ENCODE peak calls at places on chromosomes 13 and 19, in four cellular contexts. One of them, this sample, is unnamed.

GRCh38 chr19:49057636-49058234 is at the start of gene CGB7:
- DNase-seq in heart right ventricle: peak; percentile 76
- DNase-seq in uterus: peak; percentile 73
- DNase-seq in astrocyte of the cerebellum: no peak
- DNase-seq in this sample: no peak

GRCh38 chr13:112774829-112775565 is 85.2 kb downstream of the ATP11A start:
- DNase-seq in heart right ventricle: no peak
- DNase-seq in uterus: no peak
- DNase-seq in astrocyte of the cerebellum: no peak
- DNase-seq in this sample: no peak

GRCh38 chr13:75691183-75691582 is 55.1 kb downstream of the LMO7 start:
- DNase-seq in heart right ventricle: no peak
- DNase-seq in uterus: no peak
- DNase-seq in astrocyte of the cerebellum: no peak
- DNase-seq in this sample: no peak

GRCh38 chr19:28208745-28209144 is 1004.2 kb downstream of the UQCRFS1 start:
- DNase-seq in heart right ventricle: no peak
- DNase-seq in uterus: no peak
- DNase-seq in astrocyte of the cerebellum: no peak
- DNase-seq in this sample: no peak

GRCh38 chr13:29162638-29163037 is 342.5 kb downstream of the MTUS2 start:
- DNase-seq in heart right ventricle: no peak
- DNase-seq in uterus: no peak
- DNase-seq in astrocyte of the cerebellum: no peak
- DNase-seq in this sample: peak; percentile 38

GRCh38 chr13:110264685-110265275 is 42.2 kb downstream of the COL4A1 start:
- DNase-seq in heart right ventricle: no peak
- DNase-seq in uterus: peak; percentile 11
- DNase-seq in astrocyte of the cerebellum: no peak
- DNase-seq in this sample: no peak

GRCh38 chr13:24112791-24113190 is 47.7 kb upstream of the SPATA13 start:
- DNase-seq in heart right ventricle: no peak
- DNase-seq in uterus: no peak
- DNase-seq in astrocyte of the cerebellum: peak; percentile 20
- DNase-seq in this sample: no peak

GRCh38 chr19:6092329-6093286 is 17.7 kb downstream of the RFX2 start:
- DNase-seq in heart right ventricle: peak; percentile 78
- DNase-seq in uterus: peak; percentile 74
- DNase-seq in astrocyte of the cerebellum: no peak
- DNase-seq in this sample: no peak

GRCh38 chr19:45729774-45730388 is 815 bp downstream of the FBXO46 start:
- DNase-seq in heart right ventricle: no peak
- DNase-seq in uterus: no peak
- DNase-seq in astrocyte of the cerebellum: no peak
- DNase-seq in this sample: no peak

GRCh38 chr13:101449971-101450748 is 2.3 kb upstream of the ITGBL1 start:
- DNase-seq in heart right ventricle: no peak
- DNase-seq in uterus: no peak
- DNase-seq in astrocyte of the cerebellum: peak; percentile 70
- DNase-seq in this sample: peak; percentile 52

GRCh38 chr19:48660854-48661731 is 11.7 kb downstream of the NTN5 start:
- DNase-seq in heart right ventricle: peak; percentile 94
- DNase-seq in uterus: peak; percentile 87
- DNase-seq in astrocyte of the cerebellum: peak; percentile 69
- DNase-seq in this sample: no peak

GRCh38 chr13:45224181-45224580 is 23.3 kb upstream of the KCTD4 start:
- DNase-seq in heart right ventricle: no peak
- DNase-seq in uterus: no peak
- DNase-seq in astrocyte of the cerebellum: no peak
- DNase-seq in this sample: no peak

GRCh38 chr13:72437458-72437857 is 290.0 kb downstream of the MZT1 start:
- DNase-seq in heart right ventricle: no peak
- DNase-seq in uterus: no peak
- DNase-seq in astrocyte of the cerebellum: peak; percentile 5
- DNase-seq in this sample: peak; percentile 59

GRCh38 chr19:16330368-16330801 is 5.8 kb downstream of the KLF2 start:
- DNase-seq in heart right ventricle: peak; percentile 73
- DNase-seq in uterus: peak; percentile 75
- DNase-seq in astrocyte of the cerebellum: no peak
- DNase-seq in this sample: no peak

GRCh38 chr13:97011446-97012131 is 17.3 kb upstream of the OXGR1 start:
- DNase-seq in heart right ventricle: no peak
- DNase-seq in uterus: no peak
- DNase-seq in astrocyte of the cerebellum: no peak
- DNase-seq in this sample: no peak

GRCh38 chr19:49691243-49692101 is 556 bp downstream of the CPT1C start:
- DNase-seq in heart right ventricle: no peak
- DNase-seq in uterus: peak; percentile 64
- DNase-seq in astrocyte of the cerebellum: peak; percentile 36
- DNase-seq in this sample: no peak

GRCh38 chr19:45781282-45782161 is 768 bp downstream of the DMPK start:
- DNase-seq in heart right ventricle: no peak
- DNase-seq in uterus: peak; percentile 43
- DNase-seq in astrocyte of the cerebellum: no peak
- DNase-seq in this sample: no peak

GRCh38 chr13:32783067-32783466 is 196.8 kb downstream of the PDS5B start:
- DNase-seq in heart right ventricle: no peak
- DNase-seq in uterus: no peak
- DNase-seq in astrocyte of the cerebellum: no peak
- DNase-seq in this sample: no peak

GRCh38 chr13:105048685-105049084 is 1486.8 kb downstream of the EFNB2 start:
- DNase-seq in heart right ventricle: no peak
- DNase-seq in uterus: no peak
- DNase-seq in astrocyte of the cerebellum: no peak
- DNase-seq in this sample: no peak

GRCh38 chr13:22506286-22506685 is 674.5 kb upstream of the SGCG start:
- DNase-seq in heart right ventricle: no peak
- DNase-seq in uterus: no peak
- DNase-seq in astrocyte of the cerebellum: no peak
- DNase-seq in this sample: no peak

GRCh38 chr13:48487968-48488367 is 44.9 kb downstream of the RCBTB2 start:
- DNase-seq in heart right ventricle: no peak
- DNase-seq in uterus: no peak
- DNase-seq in astrocyte of the cerebellum: no peak
- DNase-seq in this sample: no peak

GRCh38 chr19:7515471-7516226 is at the start of gene ZNF358:
- DNase-seq in heart right ventricle: peak; percentile 70
- DNase-seq in uterus: peak; percentile 61
- DNase-seq in astrocyte of the cerebellum: no peak
- DNase-seq in this sample: no peak

GRCh38 chr13:98273067-98273823 is 96.2 kb upstream of the RNF113B start:
- DNase-seq in heart right ventricle: no peak
- DNase-seq in uterus: no peak
- DNase-seq in astrocyte of the cerebellum: no peak
- DNase-seq in this sample: no peak
- H3K4me3 ChIP-seq in heart right ventricle: no peak overlapping the region
- H3K4me3 ChIP-seq in uterus: no peak overlapping the region
- H3K4me3 ChIP-seq in astrocyte of the cerebellum: no peak overlapping the region
- H3K4me3 ChIP-seq in this sample: no peak overlapping the region

DNA sequence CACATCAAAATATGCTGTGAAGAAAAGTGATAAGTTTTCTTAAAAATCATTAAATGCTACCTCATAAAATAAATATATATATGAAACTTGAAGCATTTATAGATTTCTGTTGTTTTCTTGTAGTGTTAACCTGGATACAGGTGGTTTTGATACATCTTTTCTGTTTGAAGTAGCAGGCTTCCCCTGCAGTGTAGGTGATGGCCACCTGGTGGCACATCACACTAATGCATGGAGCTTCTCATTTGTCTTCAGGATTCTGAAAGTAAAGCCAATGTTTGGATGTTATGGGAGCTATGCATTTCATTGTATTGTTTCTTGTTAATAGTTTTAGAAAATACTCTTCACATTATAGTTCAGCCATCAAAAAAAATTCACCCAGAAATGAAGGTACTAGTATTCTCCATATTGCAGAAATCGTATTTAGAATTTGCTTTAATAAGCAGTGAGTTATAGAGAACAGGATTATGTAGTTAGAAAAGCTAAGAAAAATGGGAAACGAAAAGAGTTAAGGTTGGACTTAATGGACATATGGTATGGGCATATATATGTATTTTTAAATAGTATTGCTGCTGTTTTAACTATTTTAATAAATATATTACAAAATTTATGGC is 18.7 kb downstream of the GPR180 start:
- DNase-seq in heart right ventricle: no peak
- DNase-seq in uterus: no peak
- DNase-seq in astrocyte of the cerebellum: no peak
- DNase-seq in this sample: no peak
- TF ChIP-seq CTCF in heart right ventricle: no peak
- TF ChIP-seq CTCF in uterus: no peak
- TF ChIP-seq CTCF in astrocyte of the cerebellum: peak; percentile 86
- TF ChIP-seq CTCF in this sample: peak; percentile 61

GRCh38 chr13:50894042-50894441 is 15.5 kb upstream of the RNASEH2B start:
- DNase-seq in heart right ventricle: no peak
- DNase-seq in uterus: no peak
- DNase-seq in astrocyte of the cerebellum: no peak
- DNase-seq in this sample: no peak

GRCh38 chr13:50894504-50894903 is 15.1 kb upstream of the RNASEH2B start:
- DNase-seq in heart right ventricle: no peak
- DNase-seq in uterus: no peak
- DNase-seq in astrocyte of the cerebellum: no peak
- DNase-seq in this sample: no peak

GRCh38 chr13:50891206-50891605 is 18.4 kb upstream of the RNASEH2B start:
- DNase-seq in heart right ventricle: no peak
- DNase-seq in uterus: no peak
- DNase-seq in astrocyte of the cerebellum: no peak
- DNase-seq in this sample: no peak

GRCh38 chr13:50892162-50892944 is 17.2 kb upstream of the RNASEH2B start:
- DNase-seq in heart right ventricle: no peak
- DNase-seq in uterus: no peak
- DNase-seq in astrocyte of the cerebellum: no peak
- DNase-seq in this sample: no peak

DNA sequence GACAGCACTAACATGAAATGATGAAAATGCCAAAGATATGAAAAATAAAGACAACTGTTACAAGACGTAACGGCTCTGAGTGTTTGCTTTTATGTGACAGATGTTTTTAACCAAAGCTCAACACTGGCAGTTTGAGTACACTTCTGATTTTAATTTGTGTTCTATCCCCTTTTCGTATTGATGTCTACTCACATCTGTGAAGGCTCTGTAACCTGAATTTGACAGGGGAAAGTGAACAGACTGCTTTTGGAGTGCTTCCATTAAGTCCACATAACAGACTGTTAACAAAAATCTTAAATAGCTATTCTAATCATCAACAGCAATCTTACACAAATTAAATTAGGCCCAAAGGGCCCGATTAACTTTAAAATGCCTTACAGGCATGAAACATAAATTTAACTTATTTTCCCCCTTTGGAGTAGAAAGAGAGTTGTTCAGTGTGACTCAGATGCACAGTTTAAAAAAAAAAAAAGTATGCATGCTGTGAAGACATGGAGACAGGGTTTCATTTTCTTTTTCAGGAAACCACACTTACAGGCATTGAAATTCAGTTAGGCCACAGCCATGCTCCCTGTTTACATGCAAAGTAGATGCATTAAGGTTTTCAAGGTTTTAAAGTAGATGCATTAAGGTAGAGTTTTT is 16.3 kb upstream of the RNASEH2B start:
- DNase-seq in heart right ventricle: no peak
- DNase-seq in uterus: no peak
- DNase-seq in astrocyte of the cerebellum: peak; percentile 45
- DNase-seq in this sample: no peak
- H3K4me3 ChIP-seq in heart right ventricle: no peak overlapping the region
- H3K4me3 ChIP-seq in uterus: no peak overlapping the region
- H3K4me3 ChIP-seq in astrocyte of the cerebellum: no peak overlapping the region
- H3K4me3 ChIP-seq in this sample: no peak overlapping the region

GRCh38 chr19:58544591-58545285 is 874 bp downstream of the TRIM28 start:
- DNase-seq in heart right ventricle: no peak
- DNase-seq in uterus: peak; percentile 36
- DNase-seq in astrocyte of the cerebellum: no peak
- DNase-seq in this sample: no peak
- TF ChIP-seq CTCF in heart right ventricle: no peak
- TF ChIP-seq CTCF in uterus: no peak
- TF ChIP-seq CTCF in astrocyte of the cerebellum: no peak
- TF ChIP-seq CTCF in this sample: no peak

DNA sequence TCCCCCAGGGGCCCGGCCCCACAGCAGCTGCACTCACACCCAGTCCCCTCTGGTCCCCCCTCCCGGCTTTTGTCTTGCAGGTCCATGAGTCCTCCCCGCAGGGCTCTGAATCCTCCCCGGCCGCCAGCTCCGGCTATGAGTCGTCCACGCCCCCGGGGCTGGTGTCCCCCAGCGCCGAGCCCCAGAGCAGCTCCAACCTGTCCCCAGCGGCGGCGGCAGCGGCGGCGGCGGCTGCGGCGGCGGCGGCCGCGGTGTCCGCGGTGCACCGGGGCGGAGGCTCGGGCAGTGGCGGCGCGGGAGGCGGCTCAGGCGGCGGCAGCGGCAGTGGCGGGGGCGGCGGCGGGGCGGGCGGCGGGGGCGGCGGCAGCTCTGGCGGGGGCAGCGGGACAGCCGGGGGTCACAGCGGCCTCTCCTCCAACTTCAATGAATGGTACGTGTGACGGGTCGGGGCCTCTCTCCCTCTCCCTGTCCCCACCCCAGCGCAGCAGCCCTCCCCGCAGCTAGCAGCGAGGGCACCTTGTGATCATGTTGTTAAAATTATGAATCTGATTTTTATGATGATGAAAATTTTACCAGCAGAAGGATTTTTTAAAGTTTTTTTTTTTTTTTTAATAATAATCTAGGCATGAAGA is 3.8 kb downstream of the ZIC2 start:
- DNase-seq in heart right ventricle: no peak
- DNase-seq in uterus: no peak
- DNase-seq in astrocyte of the cerebellum: no peak
- DNase-seq in this sample: no peak
- H3K4me3 ChIP-seq in heart right ventricle: no peak overlapping the region
- H3K4me3 ChIP-seq in uterus: no peak overlapping the region
- H3K4me3 ChIP-seq in astrocyte of the cerebellum: peak overlapping the region; percentile 94
- H3K4me3 ChIP-seq in this sample: no peak overlapping the region